ENCODE peak calls at places on chromosome 7, in nine cellular contexts. One of them, this sample, is unnamed.
A peak's percentile ranks its signal among the peaks of the same experiment; 100 is the strongest.

GRCh38 chr7:28083159-28083997 is 97.2 kb downstream of the JAZF1 start:
- DNase-seq in ovary: no peak
- DNase-seq in heart left ventricle: no peak
- DNase-seq in stomach: no peak
- DNase-seq in endodermal cell: no peak
- DNase-seq in lower lobe of right lung: no peak
- DNase-seq in Peyer's patch: no peak
- DNase-seq in neural progenitor cell: no peak
- DNase-seq in heart right ventricle: no peak
- DNase-seq in this sample: no peak

GRCh38 chr7:98557538-98558031 is 59.5 kb upstream of the NPTX2 start:
- DNase-seq in ovary: no peak
- DNase-seq in heart left ventricle: no peak
- DNase-seq in stomach: no peak
- DNase-seq in endodermal cell: no peak
- DNase-seq in lower lobe of right lung: no peak
- DNase-seq in Peyer's patch: no peak
- DNase-seq in neural progenitor cell: no peak
- DNase-seq in heart right ventricle: no peak
- DNase-seq in this sample: peak; percentile 57

GRCh38 chr7:117020605-117021002 is 67.3 kb downstream of the ST7 start:
- DNase-seq in ovary: no peak
- DNase-seq in heart left ventricle: no peak
- DNase-seq in stomach: no peak
- DNase-seq in endodermal cell: no peak
- DNase-seq in lower lobe of right lung: no peak
- DNase-seq in Peyer's patch: no peak
- DNase-seq in neural progenitor cell: peak; percentile 46
- DNase-seq in heart right ventricle: no peak
- DNase-seq in this sample: no peak

GRCh38 chr7:130733866-130734524 is at the start of gene KLF14:
- DNase-seq in ovary: peak; percentile 54
- DNase-seq in heart left ventricle: no peak
- DNase-seq in stomach: no peak
- DNase-seq in endodermal cell: peak; percentile 69
- DNase-seq in lower lobe of right lung: no peak
- DNase-seq in Peyer's patch: peak; percentile 61
- DNase-seq in neural progenitor cell: peak; percentile 75
- DNase-seq in heart right ventricle: no peak
- DNase-seq in this sample: no peak

GRCh38 chr7:14504134-14504533 is 398.4 kb downstream of the DGKB start:
- DNase-seq in ovary: no peak
- DNase-seq in heart left ventricle: no peak
- DNase-seq in stomach: no peak
- DNase-seq in endodermal cell: no peak
- DNase-seq in lower lobe of right lung: no peak
- DNase-seq in Peyer's patch: no peak
- DNase-seq in neural progenitor cell: peak; percentile 81
- DNase-seq in heart right ventricle: no peak
- DNase-seq in this sample: no peak

GRCh38 chr7:102451371-102452054 is 13.2 kb downstream of the ALKBH4 start:
- DNase-seq in ovary: no peak
- DNase-seq in heart left ventricle: no peak
- DNase-seq in stomach: no peak
- DNase-seq in endodermal cell: peak; percentile 77
- DNase-seq in lower lobe of right lung: no peak
- DNase-seq in Peyer's patch: no peak
- DNase-seq in neural progenitor cell: peak; percentile 83
- DNase-seq in heart right ventricle: no peak
- DNase-seq in this sample: no peak

GRCh38 chr7:108000875-108001758 is 1.8 kb downstream of the LAMB1 start:
- DNase-seq in ovary: peak; percentile 55
- DNase-seq in heart left ventricle: no peak
- DNase-seq in stomach: peak; percentile 29
- DNase-seq in endodermal cell: peak; percentile 91
- DNase-seq in lower lobe of right lung: peak; percentile 51
- DNase-seq in Peyer's patch: peak; percentile 76
- DNase-seq in neural progenitor cell: peak; percentile 77
- DNase-seq in heart right ventricle: peak; percentile 74
- DNase-seq in this sample: peak; percentile 59

GRCh38 chr7:28647076-28647421 is 234.7 kb downstream of the CREB5 start:
- DNase-seq in ovary: no peak
- DNase-seq in heart left ventricle: no peak
- DNase-seq in stomach: no peak
- DNase-seq in endodermal cell: no peak
- DNase-seq in lower lobe of right lung: no peak
- DNase-seq in Peyer's patch: no peak
- DNase-seq in neural progenitor cell: no peak
- DNase-seq in heart right ventricle: no peak
- DNase-seq in this sample: no peak

GRCh38 chr7:130114374-130114773 is 44.0 kb downstream of the KLHDC10 start:
- DNase-seq in ovary: no peak
- DNase-seq in heart left ventricle: no peak
- DNase-seq in stomach: no peak
- DNase-seq in endodermal cell: no peak
- DNase-seq in lower lobe of right lung: no peak
- DNase-seq in Peyer's patch: no peak
- DNase-seq in neural progenitor cell: no peak
- DNase-seq in heart right ventricle: no peak
- DNase-seq in this sample: no peak

GRCh38 chr7:26170663-26171062 is 18.7 kb downstream of the NFE2L3 start:
- DNase-seq in ovary: no peak
- DNase-seq in heart left ventricle: no peak
- DNase-seq in stomach: no peak
- DNase-seq in endodermal cell: no peak
- DNase-seq in lower lobe of right lung: no peak
- DNase-seq in Peyer's patch: no peak
- DNase-seq in neural progenitor cell: no peak
- DNase-seq in heart right ventricle: no peak
- DNase-seq in this sample: no peak

GRCh38 chr7:104814126-104814525 is 199.9 kb upstream of the KMT2E start:
- DNase-seq in ovary: no peak
- DNase-seq in heart left ventricle: no peak
- DNase-seq in stomach: no peak
- DNase-seq in endodermal cell: no peak
- DNase-seq in lower lobe of right lung: no peak
- DNase-seq in Peyer's patch: no peak
- DNase-seq in neural progenitor cell: no peak
- DNase-seq in heart right ventricle: no peak
- DNase-seq in this sample: no peak

GRCh38 chr7:99625961-99626360 is 9.2 kb downstream of the ZSCAN25 start:
- DNase-seq in ovary: no peak
- DNase-seq in heart left ventricle: no peak
- DNase-seq in stomach: no peak
- DNase-seq in endodermal cell: no peak
- DNase-seq in lower lobe of right lung: no peak
- DNase-seq in Peyer's patch: no peak
- DNase-seq in neural progenitor cell: no peak
- DNase-seq in heart right ventricle: no peak
- DNase-seq in this sample: no peak
- H3K4me1 ChIP-seq in ovary: no peaks in the 10 kb centered on the region
- H3K4me1 ChIP-seq in heart left ventricle: no peaks in the 10 kb centered on the region
- H3K4me1 ChIP-seq in stomach: no peaks in the 10 kb centered on the region
- H3K4me1 ChIP-seq in endodermal cell: peaks cover 5% of the 10 kb centered on the region
- H3K4me1 ChIP-seq in lower lobe of right lung: no peaks in the 10 kb centered on the region
- H3K4me1 ChIP-seq in Peyer's patch: peaks cover 7% of the 10 kb centered on the region
- H3K4me1 ChIP-seq in neural progenitor cell: no peaks in the 10 kb centered on the region
- H3K4me1 ChIP-seq in heart right ventricle: no peaks in the 10 kb centered on the region
- H3K4me1 ChIP-seq in this sample: no peaks in the 10 kb centered on the region

GRCh38 chr7:70498633-70499032 is 633.3 kb upstream of the GALNT17 start:
- DNase-seq in ovary: no peak
- DNase-seq in heart left ventricle: no peak
- DNase-seq in stomach: no peak
- DNase-seq in endodermal cell: peak; percentile 19
- DNase-seq in lower lobe of right lung: no peak
- DNase-seq in Peyer's patch: no peak
- DNase-seq in neural progenitor cell: no peak
- DNase-seq in heart right ventricle: no peak
- DNase-seq in this sample: no peak

GRCh38 chr7:70505468-70505867 is 626.5 kb upstream of the GALNT17 start:
- DNase-seq in ovary: no peak
- DNase-seq in heart left ventricle: no peak
- DNase-seq in stomach: no peak
- DNase-seq in endodermal cell: no peak
- DNase-seq in lower lobe of right lung: no peak
- DNase-seq in Peyer's patch: no peak
- DNase-seq in neural progenitor cell: no peak
- DNase-seq in heart right ventricle: no peak
- DNase-seq in this sample: no peak

GRCh38 chr7:70504254-70504653 is 627.7 kb upstream of the GALNT17 start:
- DNase-seq in ovary: no peak
- DNase-seq in heart left ventricle: no peak
- DNase-seq in stomach: no peak
- DNase-seq in endodermal cell: no peak
- DNase-seq in lower lobe of right lung: no peak
- DNase-seq in Peyer's patch: no peak
- DNase-seq in neural progenitor cell: no peak
- DNase-seq in heart right ventricle: no peak
- DNase-seq in this sample: no peak

GRCh38 chr7:70505886-70506285 is 626.1 kb upstream of the GALNT17 start:
- DNase-seq in ovary: no peak
- DNase-seq in heart left ventricle: no peak
- DNase-seq in stomach: no peak
- DNase-seq in endodermal cell: no peak
- DNase-seq in lower lobe of right lung: no peak
- DNase-seq in Peyer's patch: no peak
- DNase-seq in neural progenitor cell: no peak
- DNase-seq in heart right ventricle: no peak
- DNase-seq in this sample: no peak

DNA sequence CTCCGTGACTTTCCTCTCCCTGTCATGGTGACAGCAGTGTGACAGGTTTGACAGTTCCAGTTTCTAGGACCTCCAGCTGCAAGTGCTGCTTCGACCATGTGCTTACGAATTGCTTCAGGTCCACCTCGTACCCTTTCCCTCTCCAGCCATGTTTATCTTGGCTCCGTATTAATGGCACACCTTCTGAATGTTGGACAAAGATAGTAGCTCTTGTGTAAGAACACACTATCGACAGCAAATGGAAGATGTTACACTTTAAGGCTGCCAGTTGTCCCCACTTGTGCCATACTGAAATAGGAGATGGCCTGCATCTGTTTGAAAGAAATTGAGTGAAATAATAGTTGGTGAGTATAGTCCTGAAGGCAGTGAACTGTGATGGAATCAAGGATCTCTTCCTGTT is 629.8 kb upstream of the GALNT17 start:
- DNase-seq in ovary: no peak
- DNase-seq in heart left ventricle: no peak
- DNase-seq in stomach: no peak
- DNase-seq in endodermal cell: no peak
- DNase-seq in lower lobe of right lung: no peak
- DNase-seq in Peyer's patch: no peak
- DNase-seq in neural progenitor cell: no peak
- DNase-seq in heart right ventricle: no peak
- DNase-seq in this sample: no peak
- H3K27ac ChIP-seq in ovary: no peak overlapping the region
- H3K27ac ChIP-seq in heart left ventricle: no peak overlapping the region
- H3K27ac ChIP-seq in stomach: no peak overlapping the region
- H3K27ac ChIP-seq in endodermal cell: no peak overlapping the region
- H3K27ac ChIP-seq in lower lobe of right lung: no peak overlapping the region
- H3K27ac ChIP-seq in Peyer's patch: no peak overlapping the region
- H3K27ac ChIP-seq in neural progenitor cell: no peak overlapping the region
- H3K27ac ChIP-seq in heart right ventricle: no peak overlapping the region
- H3K27ac ChIP-seq in this sample: no peak overlapping the region

GRCh38 chr7:71479231-71479630 is 347.3 kb downstream of the GALNT17 start:
- DNase-seq in ovary: no peak
- DNase-seq in heart left ventricle: no peak
- DNase-seq in stomach: no peak
- DNase-seq in endodermal cell: no peak
- DNase-seq in lower lobe of right lung: no peak
- DNase-seq in Peyer's patch: no peak
- DNase-seq in neural progenitor cell: no peak
- DNase-seq in heart right ventricle: no peak
- DNase-seq in this sample: no peak

GRCh38 chr7:71470948-71471347 is 339.0 kb downstream of the GALNT17 start:
- DNase-seq in ovary: no peak
- DNase-seq in heart left ventricle: no peak
- DNase-seq in stomach: no peak
- DNase-seq in endodermal cell: no peak
- DNase-seq in lower lobe of right lung: no peak
- DNase-seq in Peyer's patch: no peak
- DNase-seq in neural progenitor cell: no peak
- DNase-seq in heart right ventricle: no peak
- DNase-seq in this sample: no peak

GRCh38 chr7:71477441-71477840 is 345.5 kb downstream of the GALNT17 start:
- DNase-seq in ovary: no peak
- DNase-seq in heart left ventricle: no peak
- DNase-seq in stomach: no peak
- DNase-seq in endodermal cell: no peak
- DNase-seq in lower lobe of right lung: no peak
- DNase-seq in Peyer's patch: no peak
- DNase-seq in neural progenitor cell: no peak
- DNase-seq in heart right ventricle: no peak
- DNase-seq in this sample: no peak

GRCh38 chr7:71472962-71473361 is 341.0 kb downstream of the GALNT17 start:
- DNase-seq in ovary: no peak
- DNase-seq in heart left ventricle: no peak
- DNase-seq in stomach: no peak
- DNase-seq in endodermal cell: no peak
- DNase-seq in lower lobe of right lung: no peak
- DNase-seq in Peyer's patch: no peak
- DNase-seq in neural progenitor cell: peak; percentile 63
- DNase-seq in heart right ventricle: no peak
- DNase-seq in this sample: no peak

DNA sequence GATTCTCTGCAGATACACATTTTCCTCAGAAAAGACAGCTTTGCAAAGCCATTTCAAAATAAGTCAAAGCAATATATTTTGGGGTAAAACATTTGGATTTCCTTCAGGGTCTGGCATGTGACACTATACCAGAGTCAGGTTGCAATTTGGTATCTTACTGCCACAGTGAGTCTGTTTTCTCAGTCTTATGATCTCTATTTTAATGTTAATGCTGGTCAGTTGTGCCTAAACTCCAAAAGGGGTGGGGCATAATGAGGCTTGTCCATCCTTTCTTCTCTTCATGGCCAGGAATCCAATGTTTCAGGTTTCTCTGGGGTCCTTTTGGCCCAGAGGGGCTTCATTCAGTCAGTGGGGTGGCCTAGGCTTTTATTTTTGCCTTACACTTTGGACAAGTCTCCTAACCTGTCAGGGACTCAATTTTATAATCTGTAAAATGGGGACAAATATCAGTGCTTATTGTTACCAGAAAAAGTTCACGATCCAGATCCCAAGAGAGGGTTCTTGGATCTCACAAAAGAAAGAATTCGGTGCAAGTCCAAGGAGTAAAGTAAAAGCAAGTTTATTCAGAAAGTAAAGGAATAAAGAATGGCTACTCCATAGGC is 341.5 kb downstream of the GALNT17 start:
- DNase-seq in ovary: no peak
- DNase-seq in heart left ventricle: no peak
- DNase-seq in stomach: no peak
- DNase-seq in endodermal cell: no peak
- DNase-seq in lower lobe of right lung: no peak
- DNase-seq in Peyer's patch: no peak
- DNase-seq in neural progenitor cell: no peak
- DNase-seq in heart right ventricle: no peak
- DNase-seq in this sample: no peak
- H3K4me3 ChIP-seq in ovary: no peak overlapping the region
- H3K4me3 ChIP-seq in heart left ventricle: no peak overlapping the region
- H3K4me3 ChIP-seq in stomach: no peak overlapping the region
- H3K4me3 ChIP-seq in endodermal cell: peak overlapping the region; percentile 69
- H3K4me3 ChIP-seq in lower lobe of right lung: no peak overlapping the region
- H3K4me3 ChIP-seq in Peyer's patch: no peak overlapping the region
- H3K4me3 ChIP-seq in neural progenitor cell: no peak overlapping the region
- H3K4me3 ChIP-seq in heart right ventricle: no peak overlapping the region
- H3K4me3 ChIP-seq in this sample: no peak overlapping the region

GRCh38 chr7:128017880-128018845 is 13.1 kb downstream of the LRRC4 start:
- DNase-seq in ovary: no peak
- DNase-seq in heart left ventricle: no peak
- DNase-seq in stomach: peak; percentile 64
- DNase-seq in endodermal cell: peak; percentile 55
- DNase-seq in lower lobe of right lung: peak; percentile 56
- DNase-seq in Peyer's patch: no peak
- DNase-seq in neural progenitor cell: no peak
- DNase-seq in heart right ventricle: no peak
- DNase-seq in this sample: no peak
- H3K4me1 ChIP-seq in ovary: no peaks in the 10 kb centered on the region
- H3K4me1 ChIP-seq in heart left ventricle: no peaks in the 10 kb centered on the region
- H3K4me1 ChIP-seq in stomach: peaks cover 44% of the 10 kb centered on the region
- H3K4me1 ChIP-seq in endodermal cell: peaks cover 6% of the 10 kb centered on the region
- H3K4me1 ChIP-seq in lower lobe of right lung: peaks cover 63% of the 10 kb centered on the region
- H3K4me1 ChIP-seq in Peyer's patch: no peaks in the 10 kb centered on the region
- H3K4me1 ChIP-seq in neural progenitor cell: peaks cover 53% of the 10 kb centered on the region
- H3K4me1 ChIP-seq in heart right ventricle: peaks cover 4% of the 10 kb centered on the region
- H3K4me1 ChIP-seq in this sample: no peaks in the 10 kb centered on the region